ENCODE peak calls at places on chromosomes 1 and 21, in four cellular contexts. J, R, P and C are unnamed samples.

GRCh38 chr1:180154003-180154324 is 705 bp upstream of the QSOX1 start:
- DNase-seq in P (no peak), R (no peak), J (no peak), C (no peak)

GRCh38 chr1:47931395-47931794 is 65.8 kb downstream of the TRABD2B start:
- DNase-seq in R (peak), P (no peak), J (no peak), C (no peak)

GRCh38 chr1:234882898-234883297 is 245.7 kb downstream of the TOMM20 start:
- DNase-seq in R (no peak), J (no peak), P (no peak), C (no peak)

GRCh38 chr1:115239148-115239820 is 98.8 kb downstream of the NGF start:
- DNase-seq in R (no peak), J (no peak), P (no peak), C (no peak)

GRCh38 chr1:117826551-117827078 is 102.8 kb downstream of the GDAP2 start:
- DNase-seq in P (no peak), R (no peak), J (no peak), C (no peak)

GRCh38 chr1:53370369-53370961 is 42.6 kb upstream of the LRP8 start:
- DNase-seq in J (peak), R (no peak), P (no peak), C (no peak)

GRCh38 chr1:235999259-235999925 is 65.5 kb downstream of the NID1 start:
- DNase-seq in R (peak), J (peak), P (no peak), C (no peak)

GRCh38 chr1:208159542-208160258 is 84.5 kb downstream of the PLXNA2 start:
- DNase-seq in P (no peak), R (no peak), J (no peak), C (no peak)

GRCh38 chr21:45778686-45779085 is 135.2 kb downstream of the PCBP3 start:
- DNase-seq in J (no peak), P (no peak), R (no peak), C (no peak)